ENCODE peak calls at places on chromosomes 5 and 9, in seven cellular contexts. W is K562, F is H1, Q is GM12878, N is SK-N-SH, S is IMR-90, M is HepG2. C is an unnamed sample.

GRCh38 chr5:124962735-124963134 is 216.3 kb upstream of the ZNF608 start:
- DNase-seq in W (no peak), F (no peak), Q (no peak), N (no peak), S (no peak), M (no peak), C (no peak)

GRCh38 chr5:134245101-134245604 is 19.3 kb upstream of the PPP2CA start:
- DNase-seq in W (no peak), F (no peak), Q (no peak), N (no peak), S (peak), M (peak), C (no peak)

GRCh38 chr9:115674091-115674490 is 479.5 kb upstream of the PAPPA start:
- DNase-seq in W (no peak), F (no peak), Q (no peak), N (no peak), S (no peak), M (no peak), C (no peak)

GRCh38 chr9:131827821-131828369 is 88.0 kb upstream of the RAPGEF1 start:
- DNase-seq in W (no peak), F (no peak), Q (no peak), N (no peak), S (no peak), M (no peak), C (no peak)

GRCh38 chr5:164052536-164053090 is 547.2 kb downstream of the MAT2B start:
- DNase-seq in W (no peak), F (no peak), Q (no peak), N (no peak), S (peak), M (no peak), C (no peak)

GRCh38 chr5:67976812-67977455 is 238.6 kb upstream of the PIK3R1 start:
- DNase-seq in W (no peak), F (no peak), Q (no peak), N (no peak), S (no peak), M (no peak), C (no peak)

GRCh38 chr5:34488984-34489383 is 167.1 kb upstream of the RAI14 start:
- DNase-seq in W (peak), F (no peak), Q (no peak), N (no peak), S (no peak), M (no peak), C (no peak)

GRCh38 chr5:161676109-161676508 is 9.4 kb upstream of the GABRA6 start:
- DNase-seq in W (no peak), F (no peak), Q (peak), N (peak), S (no peak), M (peak), C (peak)

GRCh38 chr5:131195696-131196095 is 25.0 kb downstream of the LYRM7 start:
- DNase-seq in W (no peak), F (no peak), Q (no peak), N (no peak), S (no peak), M (no peak), C (no peak)

GRCh38 chr9:97849980-97850379 is 3.0 kb upstream of the FOXE1 start:
- DNase-seq in W (no peak), F (no peak), Q (no peak), N (no peak), S (no peak), M (no peak), C (no peak)

GRCh38 chr5:130141689-130142320 is 237.5 kb downstream of the CHSY3 start:
- DNase-seq in W (peak), F (peak), Q (no peak), N (peak), S (no peak), M (no peak), C (peak)

GRCh38 chr9:128104171-128104618 is 23.3 kb downstream of the PTGES2 start:
- DNase-seq in W (no peak), F (no peak), Q (no peak), N (no peak), S (no peak), M (peak), C (no peak)

GRCh38 chr9:14159440-14160222 is 154.3 kb downstream of the NFIB start:
- DNase-seq in W (no peak), F (no peak), Q (no peak), N (no peak), S (peak), M (no peak), C (no peak)

GRCh38 chr9:122265265-122265900 is 701 bp downstream of the MRRF start:
- DNase-seq in W (peak), F (no peak), Q (peak), N (no peak), S (peak), M (peak), C (no peak)

GRCh38 chr9:38390442-38390841 is 2.1 kb upstream of the ALDH1B1 start:
- DNase-seq in W (peak), F (no peak), Q (no peak), N (no peak), S (no peak), M (no peak), C (no peak)

GRCh38 chr5:108562205-108562454 is 180.2 kb upstream of the FBXL17 start:
- DNase-seq in W (no peak), F (no peak), Q (no peak), N (no peak), S (no peak), M (no peak), C (no peak)

GRCh38 chr9:134992755-134993124 is 75.0 kb upstream of the FCN1 start:
- DNase-seq in W (no peak), F (no peak), Q (no peak), N (no peak), S (no peak), M (no peak), C (no peak)
- TF ChIP-seq RFX5 in W (no peak), F (no peak), Q (no peak), N (no peak), S (no peak), M (no peak), C (no peak)

DNA sequence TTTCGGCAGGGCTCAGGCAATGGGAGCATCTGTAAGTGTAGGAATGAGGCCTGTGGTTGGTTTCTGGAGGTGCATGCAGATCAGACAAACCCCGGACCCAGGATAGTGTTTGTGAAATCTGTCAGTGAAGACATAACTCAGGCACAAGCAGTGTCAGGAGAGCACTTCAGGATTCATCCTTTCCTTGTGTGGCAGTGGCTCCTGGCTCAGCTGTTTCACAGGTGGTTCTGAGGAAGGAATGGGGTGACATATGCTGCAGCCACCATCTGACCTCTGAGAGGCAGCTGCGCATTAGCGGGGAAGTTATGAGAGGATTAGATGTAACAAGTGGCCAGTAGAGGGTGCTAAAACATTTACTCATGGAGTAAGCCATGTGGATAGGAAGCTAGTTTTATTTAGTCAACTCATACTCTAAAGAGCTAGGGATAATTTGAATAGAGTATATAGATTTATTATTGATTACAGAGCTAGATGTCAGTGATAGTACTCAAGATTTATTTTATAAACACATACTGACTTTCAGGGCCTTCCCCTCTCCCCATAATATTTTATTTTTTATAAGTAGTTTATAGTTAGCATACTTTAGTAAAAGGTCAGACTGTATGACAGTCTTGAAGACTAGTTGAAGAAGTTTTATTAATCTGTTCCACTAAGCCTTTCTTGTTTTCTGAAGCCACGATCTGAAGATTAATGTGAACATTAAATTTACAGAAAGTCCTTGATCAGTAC is 28.4 kb downstream of the NNT start:
- DNase-seq in W (peak), F (no peak), Q (peak), N (peak), S (peak), M (peak), C (peak)
- TF ChIP-seq RFX5 in W (no peak), F (no peak), Q (no peak), N (no peak), S (no peak), M (no peak), C (no peak)

GRCh38 chr5:32753765-32754164 is 42.6 kb downstream of the NPR3 start:
- DNase-seq in W (no peak), F (no peak), Q (no peak), N (no peak), S (peak), M (no peak), C (peak)

GRCh38 chr5:32754251-32754650 is 43.1 kb downstream of the NPR3 start:
- DNase-seq in W (no peak), F (no peak), Q (no peak), N (no peak), S (no peak), M (no peak), C (no peak)

GRCh38 chr5:32753051-32753450 is 41.9 kb downstream of the NPR3 start:
- DNase-seq in W (no peak), F (no peak), Q (no peak), N (no peak), S (peak), M (no peak), C (no peak)
- TF ChIP-seq RFX5 in W (no peak), F (no peak), Q (no peak), N (no peak), S (no peak), M (no peak), C (no peak)

DNA sequence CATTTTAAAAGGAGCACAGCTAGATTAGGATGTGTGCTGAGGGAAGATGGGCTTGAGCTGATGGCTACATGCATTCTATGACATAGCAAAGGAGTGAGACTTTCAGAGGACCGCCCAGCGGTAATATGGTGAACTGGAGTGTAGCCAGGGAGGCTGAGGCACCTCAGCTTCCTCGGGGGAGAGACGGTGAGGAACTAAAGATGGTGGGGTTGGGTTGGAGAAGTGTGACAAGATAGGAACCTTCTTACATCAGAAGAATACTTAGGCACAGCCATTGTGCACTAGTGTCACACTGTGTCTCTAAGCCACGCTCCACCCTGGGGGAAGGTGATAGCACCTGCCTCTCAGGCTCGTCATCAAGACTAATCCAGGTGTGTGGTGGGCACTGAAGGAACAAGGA is 118.0 kb upstream of the IRX2 start:
- DNase-seq in W (no peak), F (no peak), Q (no peak), N (no peak), S (no peak), M (no peak), C (no peak)
- TF ChIP-seq RFX5 in W (no peak), F (no peak), Q (no peak), N (no peak), S (no peak), M (no peak), C (no peak)

GRCh38 chr5:61416010-61416409 is 84.0 kb downstream of the ZSWIM6 start:
- DNase-seq in W (no peak), F (no peak), Q (no peak), N (no peak), S (peak), M (no peak), C (no peak)

GRCh38 chr5:61417345-61417744 is 85.3 kb downstream of the ZSWIM6 start:
- DNase-seq in W (no peak), F (no peak), Q (no peak), N (peak), S (no peak), M (no peak), C (no peak)

GRCh38 chr5:61419141-61419540 is 87.1 kb downstream of the ZSWIM6 start:
- DNase-seq in W (no peak), F (no peak), Q (no peak), N (no peak), S (no peak), M (no peak), C (no peak)

GRCh38 chr5:61416410-61416809 is 84.4 kb downstream of the ZSWIM6 start:
- DNase-seq in W (no peak), F (peak), Q (no peak), N (no peak), S (no peak), M (no peak), C (peak)

GRCh38 chr5:61417851-61418250 is 85.8 kb downstream of the ZSWIM6 start:
- DNase-seq in W (no peak), F (no peak), Q (no peak), N (no peak), S (no peak), M (no peak), C (no peak)
- TF ChIP-seq RFX5 in W (no peak), F (no peak), Q (no peak), N (no peak), S (no peak), M (no peak), C (no peak)